ENCODE peak calls at places on chromosomes 11 and 22, in seven cellular contexts. One of them, this sample, is unnamed. For H3K4me1, the result is how much of the 10 kb centered on the place peaks cover.

GRCh38 chr11:102791271-102792036 is 6.5 kb downstream of the MMP1 start:
- DNase-seq in left ventricle myocardium inferior: no peak
- DNase-seq in right atrium auricular region: no peak
- DNase-seq in psoas muscle: no peak
- DNase-seq in breast epithelium: no peak
- DNase-seq in prostate gland: no peak
- DNase-seq in endothelial cell of umbilical vein: no peak
- DNase-seq in this sample: no peak

GRCh38 chr11:87036756-87037449 is 831 bp upstream of the TMEM135 start:
- DNase-seq in left ventricle myocardium inferior: no peak
- DNase-seq in endothelial cell of umbilical vein: no peak
- DNase-seq in psoas muscle: no peak
- DNase-seq in prostate gland: no peak
- DNase-seq in right atrium auricular region: no peak
- DNase-seq in breast epithelium: no peak
- DNase-seq in this sample: peak

GRCh38 chr11:61917357-61918109 is at the start of gene RAB3IL1:
- DNase-seq in right atrium auricular region: no peak
- DNase-seq in endothelial cell of umbilical vein: peak
- DNase-seq in breast epithelium: no peak
- DNase-seq in prostate gland: no peak
- DNase-seq in psoas muscle: peak
- DNase-seq in left ventricle myocardium inferior: peak
- DNase-seq in this sample: peak

GRCh38 chr22:21951931-21952465 is 650 bp downstream of the PPM1F start:
- DNase-seq in psoas muscle: peak
- DNase-seq in left ventricle myocardium inferior: peak
- DNase-seq in prostate gland: peak
- DNase-seq in endothelial cell of umbilical vein: peak
- DNase-seq in breast epithelium: no peak
- DNase-seq in right atrium auricular region: peak
- DNase-seq in this sample: peak

GRCh38 chr11:17638311-17638710 is 81.1 kb upstream of the MYOD1 start:
- DNase-seq in psoas muscle: no peak
- DNase-seq in left ventricle myocardium inferior: no peak
- DNase-seq in prostate gland: no peak
- DNase-seq in right atrium auricular region: no peak
- DNase-seq in breast epithelium: no peak
- DNase-seq in endothelial cell of umbilical vein: no peak
- DNase-seq in this sample: no peak

GRCh38 chr11:75384438-75385080 is 14.8 kb upstream of the RPS3 start:
- DNase-seq in right atrium auricular region: peak
- DNase-seq in breast epithelium: peak
- DNase-seq in endothelial cell of umbilical vein: peak
- DNase-seq in left ventricle myocardium inferior: peak
- DNase-seq in psoas muscle: peak
- DNase-seq in prostate gland: peak
- DNase-seq in this sample: peak

GRCh38 chr11:31690041-31690440 is 121.1 kb downstream of the PAX6 start:
- DNase-seq in prostate gland: no peak
- DNase-seq in breast epithelium: no peak
- DNase-seq in left ventricle myocardium inferior: no peak
- DNase-seq in psoas muscle: no peak
- DNase-seq in right atrium auricular region: no peak
- DNase-seq in endothelial cell of umbilical vein: peak
- DNase-seq in this sample: no peak

GRCh38 chr11:108508653-108509593 is 10.7 kb upstream of the POGLUT3 start:
- DNase-seq in endothelial cell of umbilical vein: no peak
- DNase-seq in left ventricle myocardium inferior: no peak
- DNase-seq in psoas muscle: no peak
- DNase-seq in breast epithelium: no peak
- DNase-seq in right atrium auricular region: no peak
- DNase-seq in prostate gland: no peak
- DNase-seq in this sample: no peak

GRCh38 chr11:7600205-7600775 is 73.0 kb downstream of the CYB5R2 start:
- DNase-seq in psoas muscle: peak
- DNase-seq in breast epithelium: peak
- DNase-seq in prostate gland: peak
- DNase-seq in left ventricle myocardium inferior: no peak
- DNase-seq in endothelial cell of umbilical vein: peak
- DNase-seq in right atrium auricular region: peak
- DNase-seq in this sample: peak

GRCh38 chr11:36449566-36450390 is 60.3 kb downstream of the TRAF6 start:
- DNase-seq in left ventricle myocardium inferior: no peak
- DNase-seq in breast epithelium: no peak
- DNase-seq in right atrium auricular region: no peak
- DNase-seq in psoas muscle: no peak
- DNase-seq in prostate gland: no peak
- DNase-seq in endothelial cell of umbilical vein: no peak
- DNase-seq in this sample: peak

GRCh38 chr22:24436553-24436952 is 9.2 kb downstream of the ADORA2A start:
- DNase-seq in prostate gland: no peak
- DNase-seq in left ventricle myocardium inferior: no peak
- DNase-seq in endothelial cell of umbilical vein: no peak
- DNase-seq in breast epithelium: no peak
- DNase-seq in psoas muscle: no peak
- DNase-seq in right atrium auricular region: no peak
- DNase-seq in this sample: no peak

GRCh38 chr11:14852571-14853177 is 39.4 kb downstream of the CYP2R1 start:
- DNase-seq in right atrium auricular region: no peak
- DNase-seq in psoas muscle: no peak
- DNase-seq in breast epithelium: no peak
- DNase-seq in endothelial cell of umbilical vein: no peak
- DNase-seq in prostate gland: no peak
- DNase-seq in left ventricle myocardium inferior: no peak
- DNase-seq in this sample: no peak

GRCh38 chr11:114079406-114080072 is 20.0 kb downstream of the ZBTB16 start:
- DNase-seq in psoas muscle: peak
- DNase-seq in endothelial cell of umbilical vein: no peak
- DNase-seq in right atrium auricular region: no peak
- DNase-seq in left ventricle myocardium inferior: no peak
- DNase-seq in prostate gland: no peak
- DNase-seq in breast epithelium: no peak
- DNase-seq in this sample: peak

GRCh38 chr11:15157181-15157580 is 42.5 kb downstream of the INSC start:
- DNase-seq in breast epithelium: no peak
- DNase-seq in left ventricle myocardium inferior: no peak
- DNase-seq in psoas muscle: no peak
- DNase-seq in right atrium auricular region: no peak
- DNase-seq in prostate gland: no peak
- DNase-seq in endothelial cell of umbilical vein: no peak
- DNase-seq in this sample: peak

GRCh38 chr11:83483808-83484207 is 197.6 kb upstream of the CCDC90B start:
- DNase-seq in endothelial cell of umbilical vein: no peak
- DNase-seq in breast epithelium: no peak
- DNase-seq in prostate gland: no peak
- DNase-seq in left ventricle myocardium inferior: no peak
- DNase-seq in psoas muscle: no peak
- DNase-seq in right atrium auricular region: no peak
- DNase-seq in this sample: no peak

GRCh38 chr22:21100149-21101032 is 54.6 kb downstream of the LRRC74B start:
- DNase-seq in right atrium auricular region: no peak
- DNase-seq in endothelial cell of umbilical vein: no peak
- DNase-seq in psoas muscle: no peak
- DNase-seq in prostate gland: no peak
- DNase-seq in left ventricle myocardium inferior: no peak
- DNase-seq in breast epithelium: no peak
- DNase-seq in this sample: no peak

GRCh38 chr11:80722616-80723015 is 1281.8 kb upstream of the TENM4 start:
- DNase-seq in left ventricle myocardium inferior: no peak
- DNase-seq in psoas muscle: no peak
- DNase-seq in breast epithelium: no peak
- DNase-seq in prostate gland: no peak
- DNase-seq in right atrium auricular region: no peak
- DNase-seq in endothelial cell of umbilical vein: peak
- DNase-seq in this sample: peak

GRCh38 chr11:5851002-5851401 is 6.5 kb downstream of the OR52E8 start:
- DNase-seq in left ventricle myocardium inferior: no peak
- DNase-seq in psoas muscle: no peak
- DNase-seq in breast epithelium: no peak
- DNase-seq in right atrium auricular region: no peak
- DNase-seq in endothelial cell of umbilical vein: no peak
- DNase-seq in prostate gland: no peak
- DNase-seq in this sample: no peak

GRCh38 chr11:100397401-100397800 is 289.7 kb upstream of the ARHGAP42 start:
- DNase-seq in right atrium auricular region: no peak
- DNase-seq in breast epithelium: no peak
- DNase-seq in prostate gland: no peak
- DNase-seq in psoas muscle: no peak
- DNase-seq in left ventricle myocardium inferior: no peak
- DNase-seq in endothelial cell of umbilical vein: no peak
- DNase-seq in this sample: no peak

DNA sequence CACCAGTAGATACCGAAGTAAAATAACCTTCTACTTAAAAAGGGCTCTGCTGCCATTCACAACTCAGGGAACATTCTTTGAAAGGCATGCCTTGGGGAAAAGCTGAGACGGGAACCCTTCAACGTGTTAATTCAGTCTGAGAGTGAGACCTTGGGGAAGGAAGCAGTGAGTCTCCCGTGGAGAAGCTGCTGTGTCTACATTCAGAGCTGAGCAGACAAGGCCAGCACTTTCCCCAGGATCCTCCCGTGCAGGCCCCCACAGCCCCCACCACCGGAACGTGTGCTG is 493.1 kb downstream of the BRD1 start:
- DNase-seq in psoas muscle: no peak
- DNase-seq in left ventricle myocardium inferior: no peak
- DNase-seq in prostate gland: no peak
- DNase-seq in breast epithelium: no peak
- DNase-seq in endothelial cell of umbilical vein: no peak
- DNase-seq in right atrium auricular region: no peak
- DNase-seq in this sample: no peak
- H3K4me1 ChIP-seq in psoas muscle: under half
- H3K4me1 ChIP-seq in left ventricle myocardium inferior: under half
- H3K4me1 ChIP-seq in prostate gland: under half
- H3K4me1 ChIP-seq in breast epithelium: under half
- H3K4me1 ChIP-seq in endothelial cell of umbilical vein: under half
- H3K4me1 ChIP-seq in right atrium auricular region: under half
- H3K4me1 ChIP-seq in this sample: under half

GRCh38 chr11:117172678-117173421 is 5.7 kb upstream of the SIDT2 start:
- DNase-seq in prostate gland: no peak
- DNase-seq in right atrium auricular region: no peak
- DNase-seq in psoas muscle: no peak
- DNase-seq in endothelial cell of umbilical vein: peak
- DNase-seq in left ventricle myocardium inferior: no peak
- DNase-seq in breast epithelium: no peak
- DNase-seq in this sample: peak

GRCh38 chr11:117171007-117171647 is 7.4 kb upstream of the SIDT2 start:
- DNase-seq in left ventricle myocardium inferior: no peak
- DNase-seq in breast epithelium: no peak
- DNase-seq in prostate gland: no peak
- DNase-seq in endothelial cell of umbilical vein: no peak
- DNase-seq in right atrium auricular region: no peak
- DNase-seq in psoas muscle: no peak
- DNase-seq in this sample: no peak

GRCh38 chr11:117169726-117170125 is 8.8 kb upstream of the SIDT2 start:
- DNase-seq in psoas muscle: no peak
- DNase-seq in left ventricle myocardium inferior: no peak
- DNase-seq in breast epithelium: no peak
- DNase-seq in endothelial cell of umbilical vein: no peak
- DNase-seq in prostate gland: no peak
- DNase-seq in right atrium auricular region: no peak
- DNase-seq in this sample: no peak

GRCh38 chr11:117170210-117170609 is 8.3 kb upstream of the SIDT2 start:
- DNase-seq in prostate gland: no peak
- DNase-seq in left ventricle myocardium inferior: no peak
- DNase-seq in breast epithelium: no peak
- DNase-seq in endothelial cell of umbilical vein: no peak
- DNase-seq in right atrium auricular region: no peak
- DNase-seq in psoas muscle: no peak
- DNase-seq in this sample: no peak

DNA sequence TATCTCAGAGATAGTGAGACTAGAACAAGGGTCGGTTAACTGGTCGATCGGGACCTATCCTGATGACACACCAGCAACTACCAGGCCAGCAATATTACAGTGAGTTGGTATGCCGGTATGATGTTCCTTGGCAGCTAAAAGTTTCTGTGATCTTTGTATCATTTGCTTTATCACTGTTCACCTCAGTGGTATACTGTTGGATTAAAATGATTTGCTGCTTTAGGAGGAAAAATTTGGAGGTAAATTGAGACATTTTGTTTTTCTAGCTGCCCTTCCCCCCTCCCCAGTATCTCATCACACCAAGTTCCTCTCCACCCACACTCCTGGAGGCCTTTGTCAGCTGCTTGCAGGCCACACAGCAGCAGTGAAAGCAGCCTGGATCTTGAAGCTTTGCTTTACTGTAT is 6.9 kb upstream of the SIDT2 start:
- DNase-seq in left ventricle myocardium inferior: no peak
- DNase-seq in breast epithelium: no peak
- DNase-seq in psoas muscle: no peak
- DNase-seq in prostate gland: no peak
- DNase-seq in endothelial cell of umbilical vein: no peak
- DNase-seq in right atrium auricular region: no peak
- DNase-seq in this sample: peak
- H3K4me1 ChIP-seq in left ventricle myocardium inferior: under half
- H3K4me1 ChIP-seq in breast epithelium: under half
- H3K4me1 ChIP-seq in psoas muscle: under half
- H3K4me1 ChIP-seq in prostate gland: under half
- H3K4me1 ChIP-seq in endothelial cell of umbilical vein: under half
- H3K4me1 ChIP-seq in right atrium auricular region: under half
- H3K4me1 ChIP-seq in this sample: under half

GRCh38 chr11:67364169-67364568 is 9.2 kb downstream of the CLCF1 start:
- DNase-seq in psoas muscle: no peak
- DNase-seq in breast epithelium: no peak
- DNase-seq in endothelial cell of umbilical vein: no peak
- DNase-seq in left ventricle myocardium inferior: no peak
- DNase-seq in prostate gland: no peak
- DNase-seq in right atrium auricular region: no peak
- DNase-seq in this sample: no peak
- H3K4me1 ChIP-seq in psoas muscle: under half
- H3K4me1 ChIP-seq in breast epithelium: under half
- H3K4me1 ChIP-seq in endothelial cell of umbilical vein: under half
- H3K4me1 ChIP-seq in left ventricle myocardium inferior: under half
- H3K4me1 ChIP-seq in prostate gland: under half
- H3K4me1 ChIP-seq in right atrium auricular region: under half
- H3K4me1 ChIP-seq in this sample: under half

DNA sequence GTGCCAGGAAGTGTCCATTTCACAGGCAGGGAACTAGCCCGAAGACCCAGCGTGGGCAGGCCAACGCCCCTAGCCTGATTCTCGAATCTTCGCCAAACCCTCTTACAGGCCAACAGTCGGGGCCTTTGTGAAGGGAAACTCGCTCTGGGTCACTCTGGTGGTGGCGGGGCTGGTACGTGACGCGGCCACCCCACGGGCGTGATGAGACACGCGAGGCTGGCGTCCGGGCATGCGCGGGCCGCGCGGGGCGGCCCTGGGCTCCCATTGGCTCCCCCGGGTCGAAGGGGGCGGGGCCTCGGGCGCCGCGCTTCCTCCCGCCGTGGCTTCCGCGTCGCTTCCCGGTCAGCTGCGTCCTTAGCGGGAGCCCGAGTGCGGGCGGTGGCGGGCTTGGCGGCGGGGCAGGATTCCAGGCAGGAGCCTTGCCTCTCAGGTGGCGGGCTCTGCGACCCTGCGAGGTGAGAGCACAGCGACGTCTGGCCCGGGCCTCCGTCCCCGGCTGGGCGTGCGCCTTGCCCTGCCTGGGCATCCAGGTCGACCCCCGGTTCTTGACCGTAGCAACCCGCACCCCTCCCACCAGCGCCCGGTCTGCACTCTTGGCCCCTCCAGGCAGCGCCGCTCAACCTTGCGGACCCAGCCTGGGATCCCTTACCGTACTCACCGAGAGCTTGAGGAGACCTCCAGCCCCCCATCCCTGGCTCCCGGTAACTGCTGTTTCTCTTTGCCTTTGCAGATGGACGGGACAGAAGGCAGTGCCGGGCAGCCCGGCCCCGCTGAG is at the start of gene FRMD8:
- DNase-seq in psoas muscle: peak
- DNase-seq in prostate gland: peak
- DNase-seq in endothelial cell of umbilical vein: peak
- DNase-seq in breast epithelium: peak
- DNase-seq in right atrium auricular region: peak
- DNase-seq in left ventricle myocardium inferior: peak
- DNase-seq in this sample: peak
- H3K4me1 ChIP-seq in psoas muscle: half or more
- H3K4me1 ChIP-seq in prostate gland: under half
- H3K4me1 ChIP-seq in endothelial cell of umbilical vein: half or more
- H3K4me1 ChIP-seq in breast epithelium: half or more
- H3K4me1 ChIP-seq in right atrium auricular region: half or more
- H3K4me1 ChIP-seq in left ventricle myocardium inferior: half or more
- H3K4me1 ChIP-seq in this sample: half or more

This sample was measured in mesenchymal stem cell.